ENCODE peak calls at places on chromosome 1, in five cellular contexts. P is midbrain; X is activated naive CD4-positive, alpha-beta T cell treated with anti-CD3 and anti-CD28 coated beads, Interleukin-2, amount 50 U/mL, for 72 hours; Q is stimulated activated CD4-positive, alpha-beta T cell treated with anti-CD3 and anti-CD28 coated beads, Interleukin-1b, Interleukin-23, amount 100 ng/mL, for 24 hours; D is LoVo. C is an unnamed sample.

GRCh38 chr1:119675349-119676343 is 27.6 kb upstream of the ZNF697 start:
- DNase-seq in D (peak), Q (peak), X (no peak), P (peak), C (peak)

GRCh38 chr1:55217226-55217996 is 2.2 kb upstream of the USP24 start:
- DNase-seq in Q (no peak), D (peak), P (peak), X (no peak), C (no peak)

GRCh38 chr1:42737257-42737656 is 2.8 kb downstream of the CLDN19 start:
- DNase-seq in X (no peak), Q (no peak), P (no peak), D (no peak), C (no peak)

GRCh38 chr1:61386323-61386722 is 304.0 kb downstream of the NFIA start:
- DNase-seq in X (no peak), P (no peak), D (no peak), Q (no peak), C (no peak)

GRCh38 chr1:103560427-103560826 is 11.0 kb upstream of the AMY2B start:
- DNase-seq in D (no peak), Q (no peak), X (no peak), P (no peak), C (no peak)

GRCh38 chr1:8165595-8166360 is 139.7 kb upstream of the ERRFI1 start:
- DNase-seq in X (no peak), P (no peak), D (no peak), Q (no peak), C (no peak)

GRCh38 chr1:21068937-21069336 is 107.8 kb downstream of the EIF4G3 start:
- DNase-seq in P (no peak), D (no peak), X (no peak), Q (no peak), C (no peak)

GRCh38 chr1:33866286-33866685 is 2.4 kb downstream of the HMGB4 start:
- DNase-seq in X (no peak), D (no peak), P (no peak), Q (no peak), C (no peak)

GRCh38 chr1:217260676-217261075 is 370.2 kb downstream of the GPATCH2 start:
- DNase-seq in D (no peak), Q (no peak), X (no peak), P (no peak), C (no peak)

GRCh38 chr1:19268445-19268844 is 16.8 kb downstream of the MRTO4 start:
- DNase-seq in D (no peak), X (no peak), P (no peak), Q (no peak), C (no peak)

GRCh38 chr1:89305493-89305892 is 32.8 kb upstream of the GBP5 start:
- DNase-seq in D (no peak), X (no peak), Q (no peak), P (no peak), C (no peak)

GRCh38 chr1:7149080-7149838 is 364.0 kb downstream of the CAMTA1 start:
- DNase-seq in X (no peak), Q (no peak), P (peak), D (no peak), C (no peak)

C was measured in NCI-H460.